ENCODE peak calls at places on chromosomes 3 and 15, in seven cellular contexts. W, L, O, R, J, Y and N are unnamed samples.
A peak's percentile ranks its signal among the peaks of the same experiment; 100 is the strongest.

GRCh38 chr15:74655424-74655823 is 39.8 kb downstream of the CLK3 start:
- DNase-seq in O (no peak), L (no peak), J (no peak), R (peak; percentile 52), Y (no peak), W (no peak), N (no peak)

GRCh38 chr15:40984963-40985362 is 31.7 kb downstream of the CHAC1 start:
- DNase-seq in W (no peak), Y (no peak), R (peak; percentile 94), L (no peak), O (no peak), J (no peak), N (no peak)

GRCh38 chr15:41861736-41862356 is 23.2 kb downstream of the PLA2G4B start:
- DNase-seq in Y (no peak), O (no peak), L (no peak), R (no peak), W (no peak), J (no peak), N (peak; percentile 44)

GRCh38 chr3:126358816-126359181 is 1.6 kb upstream of the KLF15 start:
- DNase-seq in J (no peak), L (no peak), W (no peak), Y (no peak), O (no peak), R (no peak), N (no peak)

GRCh38 chr3:184284696-184285095 is 8.9 kb downstream of the ECE2 start:
- DNase-seq in W (peak; percentile 50), O (peak; percentile 81), J (peak; percentile 75), R (peak; percentile 53), L (peak; percentile 78), Y (peak; percentile 86), N (peak; percentile 88)

GRCh38 chr15:56249080-56249479 is 5.4 kb upstream of the RFX7 start:
- DNase-seq in J (no peak), W (peak; percentile 49), Y (peak; percentile 55), O (peak; percentile 42), L (no peak), R (peak; percentile 47), N (peak; percentile 76)

GRCh38 chr3:85189731-85190130 is 230.9 kb downstream of the CADM2 start:
- DNase-seq in O (no peak), R (no peak), Y (no peak), W (no peak), J (no peak), L (no peak), N (no peak)

GRCh38 chr15:101017935-101018849 is 99.0 kb downstream of the LRRK1 start:
- DNase-seq in O (no peak), R (no peak), L (no peak), W (no peak), J (no peak), Y (no peak), N (no peak)

GRCh38 chr3:185930393-185931107 is 7.3 kb downstream of the TRA2B start:
- DNase-seq in W (no peak), R (peak; percentile 40), Y (peak; percentile 40), O (no peak), J (no peak), L (no peak), N (no peak)

GRCh38 chr15:91824256-91824655 is 29.3 kb upstream of the SLCO3A1 start:
- DNase-seq in O (no peak), Y (no peak), W (no peak), J (no peak), R (no peak), L (no peak), N (no peak)

GRCh38 chr3:31960793-31961431 is 20.1 kb downstream of the OSBPL10 start:
- DNase-seq in J (no peak), W (peak; percentile 69), O (peak; percentile 84), Y (peak; percentile 68), R (peak; percentile 83), L (peak; percentile 50), N (no peak)

GRCh38 chr3:66031102-66031698 is 7.5 kb downstream of the MAGI1 start:
- DNase-seq in R (no peak), W (no peak), J (no peak), Y (no peak), L (no peak), O (no peak), N (no peak)

GRCh38 chr15:38707802-38708671 is 143.4 kb upstream of the RASGRP1 start:
- DNase-seq in L (peak; percentile 25), W (peak; percentile 52), J (peak; percentile 68), O (peak; percentile 77), R (peak; percentile 47), Y (peak; percentile 83), N (peak; percentile 71)

GRCh38 chr3:165336786-165337185 is 140.6 kb upstream of the SLITRK3 start:
- DNase-seq in R (peak; percentile 41), Y (no peak), J (no peak), O (peak; percentile 13), W (no peak), L (no peak), N (no peak)

GRCh38 chr3:143333367-143333766 is 213.8 kb downstream of the CHST2 start:
- DNase-seq in Y (no peak), O (no peak), W (no peak), L (no peak), R (no peak), J (no peak), N (no peak)

GRCh38 chr15:78072080-78072892 is 5.2 kb downstream of the TBC1D2B start:
- DNase-seq in W (no peak), Y (no peak), R (no peak), J (no peak), L (no peak), O (no peak), N (no peak)

GRCh38 chr15:93043621-93044300 is 45.2 kb downstream of the RGMA start:
- DNase-seq in R (no peak), W (no peak), Y (no peak), L (no peak), J (peak; percentile 59), O (no peak), N (no peak)

GRCh38 chr3:172289583-172289982 is 158.7 kb downstream of the GHSR start:
- DNase-seq in L (no peak), R (no peak), J (no peak), W (no peak), O (no peak), Y (peak; percentile 60), N (peak; percentile 43)

GRCh38 chr15:31307270-31308184 is 19.1 kb upstream of the KLF13 start:
- DNase-seq in W (no peak), O (no peak), R (no peak), J (no peak), L (no peak), Y (peak; percentile 75), N (no peak)

GRCh38 chr3:187967982-187968381 is 186.0 kb upstream of the LPP start:
- DNase-seq in J (no peak), Y (peak; percentile 83), W (peak; percentile 36), L (no peak), O (peak; percentile 61), R (no peak), N (no peak)

GRCh38 chr15:62625421-62626033 is 417.0 kb upstream of the TPM1 start:
- DNase-seq in J (no peak), O (no peak), W (no peak), L (no peak), Y (no peak), R (no peak), N (no peak)

GRCh38 chr15:37792351-37792750 is 142.1 kb upstream of the TMCO5A start:
- DNase-seq in R (peak; percentile 73), L (no peak), O (no peak), J (no peak), Y (no peak), W (no peak), N (no peak)

GRCh38 chr3:3189961-3190360 is 10.5 kb upstream of the CRBN start:
- DNase-seq in W (no peak), L (no peak), J (no peak), R (no peak), O (no peak), Y (no peak), N (no peak)

GRCh38 chr15:28101201-28101600 is 2.1 kb upstream of the OCA2 start:
- DNase-seq in J (no peak), L (no peak), R (no peak), O (no peak), W (no peak), Y (no peak), N (no peak)

GRCh38 chr3:108806316-108806715 is 16.3 kb upstream of the TRAT1 start:
- DNase-seq in R (no peak), L (no peak), O (no peak), J (no peak), W (no peak), Y (no peak), N (no peak)
- H3K4me2 ChIP-seq in R (no peak overlapping the region), L (no peak overlapping the region), O (no peak overlapping the region), J (no peak overlapping the region), W (no peak overlapping the region), Y (no peak overlapping the region), N (no peak overlapping the region)

GRCh38 chr15:99980791-99981190 is 247.6 kb upstream of the LYSMD4 start:
- DNase-seq in Y (no peak), R (no peak), J (no peak), L (no peak), W (no peak), O (no peak), N (no peak)
- H3K4me2 ChIP-seq in Y (no peak overlapping the region), R (no peak overlapping the region), J (no peak overlapping the region), L (no peak overlapping the region), W (no peak overlapping the region), O (no peak overlapping the region), N (no peak overlapping the region)

DNA sequence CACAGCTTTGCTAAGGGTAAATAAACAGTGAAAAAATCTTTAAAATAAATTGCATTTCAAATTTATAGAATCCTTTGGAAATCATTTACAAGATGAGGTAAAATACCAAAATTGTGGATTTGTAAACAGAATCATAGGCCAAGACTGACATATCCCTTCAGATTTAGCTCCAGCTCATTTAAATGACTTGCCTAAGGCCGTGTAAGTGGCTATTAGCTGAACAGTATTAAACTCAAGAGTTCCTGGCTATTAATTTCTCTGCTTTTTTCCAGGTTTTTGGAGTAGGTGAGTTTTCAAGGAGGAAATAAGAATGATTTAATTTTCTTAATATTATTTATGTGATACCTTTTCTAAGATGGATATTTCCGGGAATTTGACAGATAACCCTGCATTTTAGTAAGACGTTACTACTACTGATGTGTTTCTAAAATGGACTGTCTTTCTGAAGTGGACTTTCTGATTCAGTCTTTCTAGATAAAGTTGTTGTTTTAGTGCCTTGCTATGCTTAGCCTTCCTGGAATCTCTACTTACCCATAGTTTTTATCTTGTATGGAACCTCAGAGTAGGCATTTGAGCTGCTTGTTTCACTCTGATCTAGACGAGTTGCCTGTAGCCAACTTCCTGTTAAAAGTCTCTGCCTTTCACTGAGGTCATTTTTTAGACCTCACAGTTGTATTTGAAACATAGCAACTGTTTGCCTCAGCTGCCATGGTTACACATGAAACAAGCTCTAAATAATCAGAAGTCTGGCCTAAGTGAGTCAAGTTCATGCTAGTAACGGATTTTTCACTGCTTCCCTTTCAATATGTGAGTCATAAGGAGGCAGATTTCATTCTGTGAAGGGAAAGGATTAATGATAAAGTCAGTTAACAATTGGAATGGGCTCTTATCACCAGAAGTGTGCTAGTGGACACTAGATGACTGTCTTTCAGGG is 127.0 kb downstream of the KLHL25 start:
- DNase-seq in O (peak; percentile 83), J (no peak), R (peak; percentile 99), W (peak; percentile 94), Y (peak; percentile 76), L (peak; percentile 80), N (no peak)
- H3K4me2 ChIP-seq in O (peak overlapping the region; percentile 41), J (no peak overlapping the region), R (peak overlapping the region; percentile 64), W (peak overlapping the region; percentile 3), Y (peak overlapping the region; percentile 39), L (peak overlapping the region; percentile 71), N (no peak overlapping the region)

DNA sequence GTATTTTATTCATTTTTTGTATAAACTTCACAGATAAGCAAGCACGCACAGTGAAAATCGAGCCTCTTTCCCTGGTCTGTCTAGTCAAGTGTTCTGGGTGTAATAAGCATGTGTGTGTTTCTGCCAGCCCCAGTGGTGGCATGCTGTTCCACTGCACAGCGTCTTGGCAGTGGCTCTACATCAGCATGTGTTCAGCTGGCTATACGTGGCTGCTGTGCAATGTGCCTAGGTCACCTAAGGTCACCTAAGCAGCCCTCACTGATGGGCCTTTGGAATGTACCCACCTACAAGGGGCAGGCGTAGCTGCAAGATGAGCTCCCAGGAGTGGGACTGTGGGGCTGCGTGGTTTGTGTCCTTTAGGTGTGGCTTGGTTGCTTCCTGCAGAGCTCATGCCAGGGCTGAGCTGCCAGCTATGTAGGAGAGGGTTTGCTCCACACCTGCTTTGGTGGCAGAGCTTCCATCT is 4.9 kb downstream of the LIMD1 start:
- DNase-seq in W (no peak), L (no peak), J (no peak), R (no peak), O (no peak), Y (no peak), N (no peak)
- H3K4me2 ChIP-seq in W (no peak overlapping the region), L (peak overlapping the region; percentile 94), J (no peak overlapping the region), R (no peak overlapping the region), O (peak overlapping the region; percentile 91), Y (no peak overlapping the region), N (no peak overlapping the region)